ENCODE peak calls at places on chromosomes 12 and 14, in six cellular contexts. One of them, this sample, is unnamed.

GRCh38 chr14:71244341-71244740 is 337.1 kb downstream of the PCNX1 start:
- DNase-seq in neural crest cell: no peak
- DNase-seq in D721Med: no peak
- DNase-seq in NCI-H1105: no peak
- DNase-seq in NCI-H1417: no peak
- DNase-seq in retina: no peak
- DNase-seq in this sample: no peak

GRCh38 chr12:115998119-115998633 is 279.3 kb downstream of the MED13L start:
- DNase-seq in neural crest cell: no peak
- DNase-seq in D721Med: peak; percentile 18
- DNase-seq in NCI-H1105: peak; percentile 19
- DNase-seq in NCI-H1417: no peak
- DNase-seq in retina: peak; percentile 55
- DNase-seq in this sample: peak; percentile 36

GRCh38 chr12:2636741-2637140 is 158.0 kb upstream of the FKBP4 start:
- DNase-seq in neural crest cell: no peak
- DNase-seq in D721Med: no peak
- DNase-seq in NCI-H1105: no peak
- DNase-seq in NCI-H1417: no peak
- DNase-seq in retina: no peak
- DNase-seq in this sample: no peak

GRCh38 chr12:48818831-48819590 is 715 bp downstream of the CACNB3 start:
- DNase-seq in neural crest cell: no peak
- DNase-seq in D721Med: no peak
- DNase-seq in NCI-H1105: no peak
- DNase-seq in NCI-H1417: peak; percentile 84
- DNase-seq in retina: peak; percentile 58
- DNase-seq in this sample: peak; percentile 31

GRCh38 chr14:79044894-79045624 is 874.9 kb downstream of the NRXN3 start:
- DNase-seq in neural crest cell: no peak
- DNase-seq in D721Med: no peak
- DNase-seq in NCI-H1105: no peak
- DNase-seq in NCI-H1417: peak; percentile 73
- DNase-seq in retina: no peak
- DNase-seq in this sample: no peak

GRCh38 chr12:64682572-64683277 is 72.4 kb downstream of the RASSF3 start:
- DNase-seq in neural crest cell: no peak
- DNase-seq in D721Med: no peak
- DNase-seq in NCI-H1105: no peak
- DNase-seq in NCI-H1417: peak; percentile 47
- DNase-seq in retina: no peak
- DNase-seq in this sample: no peak

GRCh38 chr12:2783936-2784600 is 10.7 kb upstream of the FKBP4 start:
- DNase-seq in neural crest cell: peak; percentile 69
- DNase-seq in D721Med: peak; percentile 50
- DNase-seq in NCI-H1105: peak; percentile 56
- DNase-seq in NCI-H1417: peak; percentile 64
- DNase-seq in retina: peak; percentile 82
- DNase-seq in this sample: peak; percentile 77

GRCh38 chr12:1914116-1914911 is 4.1 kb downstream of the CACNA2D4 start:
- DNase-seq in neural crest cell: peak; percentile 0
- DNase-seq in D721Med: no peak
- DNase-seq in NCI-H1105: no peak
- DNase-seq in NCI-H1417: no peak
- DNase-seq in retina: peak; percentile 6
- DNase-seq in this sample: no peak

GRCh38 chr14:23582906-23583760 is 4.5 kb upstream of the JPH4 start:
- DNase-seq in neural crest cell: no peak
- DNase-seq in D721Med: no peak
- DNase-seq in NCI-H1105: no peak
- DNase-seq in NCI-H1417: no peak
- DNase-seq in retina: no peak
- DNase-seq in this sample: no peak

GRCh38 chr12:76124456-76124855 is 40.0 kb upstream of the NAP1L1 start:
- DNase-seq in neural crest cell: no peak
- DNase-seq in D721Med: no peak
- DNase-seq in NCI-H1105: no peak
- DNase-seq in NCI-H1417: no peak
- DNase-seq in retina: no peak
- DNase-seq in this sample: no peak

GRCh38 chr12:10140001-10140400 is 10.0 kb upstream of the CLEC7A start:
- DNase-seq in neural crest cell: peak; percentile 22
- DNase-seq in D721Med: no peak
- DNase-seq in NCI-H1105: peak; percentile 27
- DNase-seq in NCI-H1417: peak; percentile 25
- DNase-seq in retina: peak; percentile 31
- DNase-seq in this sample: peak; percentile 11

GRCh38 chr14:92360666-92361370 is 37.9 kb downstream of the SLC24A4 start:
- DNase-seq in neural crest cell: no peak
- DNase-seq in D721Med: no peak
- DNase-seq in NCI-H1105: no peak
- DNase-seq in NCI-H1417: no peak
- DNase-seq in retina: no peak
- DNase-seq in this sample: no peak

GRCh38 chr14:69055973-69056372 is 76.9 kb upstream of the ACTN1 start:
- DNase-seq in neural crest cell: no peak
- DNase-seq in D721Med: no peak
- DNase-seq in NCI-H1105: no peak
- DNase-seq in NCI-H1417: no peak
- DNase-seq in retina: no peak
- DNase-seq in this sample: no peak

GRCh38 chr12:93167841-93168492 is 209.8 kb upstream of the NUDT4 start:
- DNase-seq in neural crest cell: no peak
- DNase-seq in D721Med: no peak
- DNase-seq in NCI-H1105: no peak
- DNase-seq in NCI-H1417: no peak
- DNase-seq in retina: peak; percentile 58
- DNase-seq in this sample: no peak

GRCh38 chr12:79945455-79945854 is 10.6 kb upstream of the PPP1R12A start:
- DNase-seq in neural crest cell: no peak
- DNase-seq in D721Med: no peak
- DNase-seq in NCI-H1105: no peak
- DNase-seq in NCI-H1417: no peak
- DNase-seq in retina: no peak
- DNase-seq in this sample: no peak

GRCh38 chr12:16189849-16190248 is 87.6 kb downstream of the SLC15A5 start:
- DNase-seq in neural crest cell: no peak
- DNase-seq in D721Med: no peak
- DNase-seq in NCI-H1105: peak; percentile 4
- DNase-seq in NCI-H1417: no peak
- DNase-seq in retina: no peak
- DNase-seq in this sample: no peak

GRCh38 chr12:29426516-29426915 is 45.5 kb upstream of the ERGIC2 start:
- DNase-seq in neural crest cell: no peak
- DNase-seq in D721Med: no peak
- DNase-seq in NCI-H1105: no peak
- DNase-seq in NCI-H1417: no peak
- DNase-seq in retina: no peak
- DNase-seq in this sample: no peak

GRCh38 chr12:48194780-48195179 is 8.3 kb downstream of the OR10AD1 start:
- DNase-seq in neural crest cell: no peak
- DNase-seq in D721Med: no peak
- DNase-seq in NCI-H1105: no peak
- DNase-seq in NCI-H1417: no peak
- DNase-seq in retina: no peak
- DNase-seq in this sample: no peak

GRCh38 chr12:116236148-116236731 is 41.3 kb downstream of the MED13L start:
- DNase-seq in neural crest cell: no peak
- DNase-seq in D721Med: no peak
- DNase-seq in NCI-H1105: peak; percentile 61
- DNase-seq in NCI-H1417: peak; percentile 35
- DNase-seq in retina: peak; percentile 38
- DNase-seq in this sample: peak; percentile 81

GRCh38 chr12:58584885-58585284 is 335.4 kb downstream of the LRIG3 start:
- DNase-seq in neural crest cell: no peak
- DNase-seq in D721Med: no peak
- DNase-seq in NCI-H1105: no peak
- DNase-seq in NCI-H1417: no peak
- DNase-seq in retina: no peak
- DNase-seq in this sample: no peak

GRCh38 chr12:19236656-19237055 is 107.1 kb downstream of the PLEKHA5 start:
- DNase-seq in neural crest cell: peak; percentile 20
- DNase-seq in D721Med: no peak
- DNase-seq in NCI-H1105: no peak
- DNase-seq in NCI-H1417: no peak
- DNase-seq in retina: no peak
- DNase-seq in this sample: no peak

GRCh38 chr14:89540830-89541470 is 123.9 kb upstream of the FOXN3 start:
- DNase-seq in neural crest cell: no peak
- DNase-seq in D721Med: no peak
- DNase-seq in NCI-H1105: no peak
- DNase-seq in NCI-H1417: no peak
- DNase-seq in retina: no peak
- DNase-seq in this sample: no peak

GRCh38 chr12:74906224-74906623 is 303.4 kb downstream of the KCNC2 start:
- DNase-seq in neural crest cell: no peak
- DNase-seq in D721Med: no peak
- DNase-seq in NCI-H1105: no peak
- DNase-seq in NCI-H1417: no peak
- DNase-seq in retina: no peak
- DNase-seq in this sample: no peak